ENCODE peak calls at places on chromosomes 11 and 22, in four cellular contexts. L is fibroblast of lung, W is endothelial cell of umbilical vein, J is K562. K is an unnamed sample. For H3K4me1, the result is how much of the 10 kb centered on the place peaks cover.

GRCh38 chr11:16809901-16810668 is 71.6 kb downstream of the C11orf58 start:
- DNase-seq in L (peak), W (peak), J (no peak), K (no peak)

GRCh38 chr22:30275625-30276024 is 9.0 kb upstream of the OSM start:
- DNase-seq in J (peak), L (no peak), W (no peak), K (no peak)

GRCh38 chr22:39230261-39231196 is 14.3 kb downstream of the PDGFB start:
- DNase-seq in J (no peak), W (no peak), L (no peak), K (no peak)

GRCh38 chr11:27353593-27354358 is 9.2 kb downstream of the CCDC34 start:
- DNase-seq in L (peak), W (no peak), J (no peak), K (no peak)

GRCh38 chr22:39900306-39901227 is at the start of gene GRAP2:
- DNase-seq in J (no peak), L (no peak), W (no peak), K (no peak)

GRCh38 chr11:71330996-71331395 is 78.6 kb upstream of the SHANK2 start:
- DNase-seq in J (no peak), W (no peak), L (no peak), K (no peak)

GRCh38 chr11:78318733-78319132 is 98.9 kb downstream of the GAB2 start:
- DNase-seq in L (no peak), W (no peak), J (no peak), K (no peak)

GRCh38 chr22:49964136-49964492 is 3.5 kb downstream of the PIM3 start:
- DNase-seq in W (no peak), J (no peak), L (no peak), K (no peak)

GRCh38 chr11:131696584-131697120 is 326.2 kb downstream of the NTM start:
- DNase-seq in L (peak), W (no peak), J (no peak), K (no peak)

GRCh38 chr22:32353292-32353691 is 4.4 kb upstream of the RFPL3 start:
- DNase-seq in L (no peak), W (no peak), J (no peak), K (no peak)

GRCh38 chr22:38257170-38257569 is 15.6 kb downstream of the TMEM184B start:
- DNase-seq in W (peak), L (peak), J (no peak), K (no peak)

GRCh38 chr11:34857463-34857862 is 58.7 kb downstream of the APIP start:
- DNase-seq in W (no peak), L (no peak), J (no peak), K (no peak)

GRCh38 chr11:25602149-25602548 is 729.8 kb upstream of the ANO3 start:
- DNase-seq in W (no peak), J (no peak), L (no peak), K (no peak)

GRCh38 chr11:27497284-27497866 is 9.2 kb downstream of the LIN7C start:
- DNase-seq in J (no peak), W (peak), L (peak), K (no peak)

GRCh38 chr11:1223346-1224108 is 661 bp downstream of the MUC5B start:
- DNase-seq in W (no peak), J (no peak), L (no peak), K (peak)

GRCh38 chr11:69241844-69242582 is 51.9 kb upstream of the MYEOV start:
- DNase-seq in J (no peak), W (peak), L (no peak), K (no peak)

GRCh38 chr22:28855355-28856094 is 27.8 kb upstream of the ZNRF3 start:
- DNase-seq in W (peak), L (peak), J (peak), K (peak)

GRCh38 chr11:94730153-94730552 is 38.0 kb upstream of the AMOTL1 start:
- DNase-seq in L (no peak), J (no peak), W (no peak), K (no peak)

GRCh38 chr11:130115218-130115617 is 44.4 kb upstream of the ST14 start:
- DNase-seq in W (peak), J (no peak), L (peak), K (no peak)

GRCh38 chr11:17013548-17014320 is 480 bp downstream of the PLEKHA7 start:
- DNase-seq in W (no peak), L (peak), J (no peak), K (peak)

GRCh38 chr11:10222399-10222798 is 71.6 kb downstream of the SBF2 start:
- DNase-seq in L (no peak), W (no peak), J (no peak), K (no peak)
- H3K4me1 ChIP-seq in L (under half), W (under half), J (under half), K (under half)

DNA sequence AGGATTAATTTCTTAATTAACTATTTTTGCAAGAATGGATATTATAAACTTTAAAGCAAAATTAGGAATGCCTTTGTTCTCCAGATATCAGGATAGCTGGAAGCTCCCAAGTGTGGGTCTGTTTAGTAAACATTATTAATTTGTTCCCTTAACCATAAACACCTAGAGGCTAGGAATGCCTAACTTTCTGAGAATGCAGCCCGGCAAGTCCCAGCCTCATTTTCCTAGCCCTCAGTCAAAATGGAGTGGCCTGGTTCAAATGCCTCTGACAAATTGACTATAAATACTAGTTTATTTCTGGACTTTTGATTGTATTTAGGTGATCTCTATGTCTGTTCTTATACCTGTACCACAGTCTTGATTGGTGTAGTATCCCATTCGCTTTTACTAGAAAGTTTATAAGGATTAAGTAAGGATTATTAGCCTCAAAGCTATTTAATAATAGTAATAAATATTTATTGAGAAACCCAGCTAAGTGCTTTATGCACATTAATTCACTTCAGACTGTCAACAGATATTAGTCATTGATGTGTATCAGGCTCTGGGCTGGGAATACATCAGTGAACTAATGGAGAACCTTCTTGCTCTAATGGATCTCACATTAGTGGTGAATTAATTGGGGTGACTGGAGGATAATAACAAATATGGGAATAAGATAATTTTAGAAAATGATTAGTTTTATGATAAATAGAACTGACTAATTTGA is 25.8 kb downstream of the PPME1 start:
- DNase-seq in J (no peak), L (no peak), W (no peak), K (no peak)
- TF ChIP-seq CTCF in J (no peak), L (no peak), W (no peak), K (no peak)

DNA sequence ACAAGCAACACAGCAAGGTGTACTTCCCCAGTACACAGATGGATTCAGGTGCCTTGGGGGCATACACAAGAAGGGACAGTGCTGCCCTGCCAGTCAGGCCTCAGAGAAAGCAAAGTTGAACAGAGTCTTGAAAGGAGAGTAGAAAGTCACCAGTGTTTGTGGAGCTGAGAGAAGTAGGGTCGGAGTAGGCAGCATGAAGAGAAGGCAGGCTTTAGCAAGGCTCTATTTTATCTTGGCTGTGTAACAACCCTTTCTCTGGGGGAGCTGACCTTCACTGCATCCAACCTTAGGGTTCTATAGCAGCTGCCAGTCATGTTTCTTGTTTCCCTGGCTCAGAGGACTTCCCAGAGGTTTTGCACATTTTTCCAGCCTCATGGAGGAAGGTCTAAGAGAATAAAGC is 77.4 kb upstream of the BLID start:
- DNase-seq in W (no peak), J (no peak), L (no peak), K (no peak)
- H3K9ac ChIP-seq in W (no peak), J (no peak), L (no peak), K (no peak)

GRCh38 chr11:119094816-119095065 is 6.9 kb downstream of the DPAGT1 start:
- DNase-seq in J (peak), L (peak), W (peak), K (peak)
- H3K4me1 ChIP-seq in J (under half), L (under half), W (under half), K (under half)

DNA sequence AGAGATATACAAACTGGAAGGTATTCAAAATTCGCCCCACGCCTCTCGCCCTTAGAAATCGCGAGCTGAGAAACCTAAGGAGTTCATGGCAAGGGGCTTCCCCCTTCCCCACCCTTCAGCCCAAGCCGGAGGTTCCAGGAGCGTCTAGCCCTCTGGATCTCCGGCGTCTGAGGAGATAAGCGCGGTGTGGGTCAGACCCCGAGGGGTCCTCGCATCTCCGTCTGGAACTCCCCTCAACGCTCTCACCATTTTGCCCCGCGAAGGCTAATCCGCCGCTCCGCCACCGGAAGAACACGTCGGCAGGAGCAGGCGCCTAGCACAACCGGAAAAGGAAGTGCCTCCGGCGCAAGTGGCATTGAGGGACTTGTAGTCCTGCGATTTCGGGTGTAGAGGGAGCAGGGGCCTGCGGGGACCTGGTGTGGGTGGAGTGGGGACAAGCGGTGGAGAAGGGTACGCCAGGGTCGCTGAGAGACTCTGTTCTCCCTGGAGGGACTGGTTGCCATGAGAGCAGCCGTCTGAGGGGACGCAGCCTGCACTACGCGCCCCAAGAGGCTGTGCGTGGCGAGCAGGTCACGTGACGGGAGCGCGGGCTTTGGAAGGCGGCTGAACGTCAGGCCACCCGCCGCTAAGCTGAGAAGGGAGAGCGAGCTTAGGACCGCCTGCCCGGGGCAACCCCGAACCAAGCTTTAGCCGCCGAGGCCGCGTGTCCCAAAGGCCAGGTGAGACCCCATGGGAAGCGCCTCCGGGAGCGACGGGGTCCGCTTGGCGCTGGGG is at the start of the genes FEN1 and TMEM258:
- DNase-seq in W (peak), L (peak), J (peak), K (peak)
- TF ChIP-seq CTCF in W (no peak), L (no peak), J (no peak), K (no peak)

DNA sequence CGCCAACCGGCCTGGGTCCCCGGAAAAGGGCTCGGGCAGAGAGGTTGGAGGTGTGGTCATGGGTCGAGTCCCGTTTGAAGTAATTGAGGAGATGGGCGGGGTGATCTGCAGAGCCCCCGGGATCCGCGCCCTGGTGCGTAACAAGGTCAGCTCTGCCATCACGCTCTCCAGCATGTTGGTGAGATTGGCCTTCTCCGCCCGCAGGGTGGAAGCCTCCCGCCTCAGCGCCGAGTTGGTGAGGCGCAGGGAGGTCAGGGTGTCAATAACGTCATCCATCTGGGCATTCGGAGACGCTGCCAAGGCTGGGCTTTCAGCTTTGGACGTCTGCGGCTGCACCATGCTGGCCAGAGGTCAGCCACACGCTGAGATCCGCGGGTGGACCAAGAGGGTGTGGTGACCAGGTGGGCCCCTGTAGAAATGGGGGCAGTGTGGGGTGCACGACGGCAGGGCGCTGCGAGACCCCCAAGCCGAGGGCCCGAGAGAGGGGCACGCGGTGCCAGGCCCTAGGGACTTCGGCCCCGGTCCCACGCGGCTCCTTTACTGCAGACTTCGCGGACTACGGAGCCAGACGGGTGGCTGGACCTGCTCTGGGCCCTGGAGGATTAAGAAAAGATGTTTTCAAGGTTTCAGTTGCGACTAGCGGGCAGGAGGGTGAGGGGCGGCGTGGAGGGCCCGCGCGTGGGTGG is 672 bp downstream of the RTL6 start:
- DNase-seq in L (peak), J (no peak), W (peak), K (no peak)
- H3K9ac ChIP-seq in L (peak), J (peak), W (peak), K (peak)

GRCh38 chr11:62882428-62882742 is 1.7 kb downstream of the SLC3A2 start:
- DNase-seq in J (no peak), L (no peak), W (no peak), K (no peak)
- H3K4me1 ChIP-seq in J (half or more), L (under half), W (under half), K (under half)

DNA sequence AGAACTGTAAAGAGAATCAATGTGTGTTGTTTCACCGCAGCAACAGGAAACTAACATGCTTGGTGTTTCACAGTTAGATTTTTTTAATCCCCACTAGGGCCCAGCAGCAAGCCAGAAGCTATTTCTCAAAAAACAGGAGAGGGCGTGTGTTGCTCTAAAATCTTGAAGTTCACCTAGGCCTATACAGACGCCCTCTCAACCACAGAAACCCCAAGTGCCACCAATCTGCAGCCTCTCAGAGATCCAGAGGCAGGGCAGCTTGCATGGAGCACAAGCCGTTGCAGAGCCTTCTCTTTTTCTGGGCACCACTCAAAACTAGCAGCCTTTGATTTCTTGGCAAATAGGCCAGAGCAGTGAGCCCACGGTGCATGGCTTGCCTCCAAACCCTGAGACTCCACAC is 1423.2 kb downstream of the TBC1D22A start:
- DNase-seq in J (no peak), L (no peak), W (no peak), K (no peak)
- TF ChIP-seq CTCF in J (no peak), L (no peak), W (no peak), K (no peak)

GRCh38 chr11:102139081-102139498 is 28.8 kb downstream of the YAP1 start:
- DNase-seq in W (peak), J (no peak), L (peak), K (no peak)

GRCh38 chr11:102138677-102139076 is 28.4 kb downstream of the YAP1 start:
- DNase-seq in W (no peak), J (no peak), L (peak), K (no peak)

GRCh38 chr11:102134597-102134996 is 24.4 kb downstream of the YAP1 start:
- DNase-seq in L (no peak), W (no peak), J (no peak), K (no peak)

GRCh38 chr11:102135256-102135655 is 25.0 kb downstream of the YAP1 start:
- DNase-seq in W (no peak), J (no peak), L (no peak), K (no peak)

DNA sequence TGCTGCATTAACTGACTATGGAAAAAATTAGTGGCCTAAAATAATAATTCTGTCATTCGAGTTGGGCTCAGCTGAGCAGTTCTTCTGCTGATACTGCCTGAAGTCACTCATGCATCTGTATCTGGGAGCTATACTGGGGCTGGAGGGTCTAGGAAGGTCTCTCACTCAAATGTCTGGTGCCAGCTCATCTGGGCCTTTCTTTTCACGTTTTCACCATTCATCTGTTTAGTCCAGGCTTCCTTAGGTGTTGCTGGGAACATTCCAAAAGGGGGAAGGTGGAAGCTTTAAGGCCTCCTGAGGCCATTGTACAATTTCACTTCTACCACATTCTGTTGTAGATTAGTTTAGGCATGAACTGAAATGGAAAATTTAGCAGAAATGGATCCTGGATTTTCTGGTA is 28.0 kb downstream of the YAP1 start:
- DNase-seq in W (no peak), J (no peak), L (peak), K (no peak)
- H3K9ac ChIP-seq in W (no peak), J (no peak), L (peak), K (no peak)